ENCODE peak calls at places on chromosomes 11 and 22, in five cellular contexts. One of them, this sample, is unnamed.

GRCh38 chr11:59818572-59818971 is 8.0 kb upstream of the MRPL16 start:
- DNase-seq in K562: no peak
- DNase-seq in HTR-8/SVneo: no peak
- DNase-seq in NAMALWA: peak
- DNase-seq in nephron progenitor cell: no peak
- DNase-seq in this sample: no peak

GRCh38 chr11:28701760-28702449 is 593.7 kb downstream of the METTL15 start:
- DNase-seq in K562: no peak
- DNase-seq in NAMALWA: no peak
- DNase-seq in nephron progenitor cell: no peak
- DNase-seq in HTR-8/SVneo: peak
- DNase-seq in this sample: no peak

GRCh38 chr11:14380947-14381555 is 22.1 kb upstream of the RRAS2 start:
- DNase-seq in NAMALWA: peak
- DNase-seq in nephron progenitor cell: peak
- DNase-seq in HTR-8/SVneo: peak
- DNase-seq in K562: no peak
- DNase-seq in this sample: peak

GRCh38 chr22:37160037-37160436 is 10.3 kb upstream of the IL2RB start:
- DNase-seq in K562: no peak
- DNase-seq in NAMALWA: no peak
- DNase-seq in nephron progenitor cell: no peak
- DNase-seq in HTR-8/SVneo: no peak
- DNase-seq in this sample: no peak

GRCh38 chr22:38304526-38304925 is 12.7 kb downstream of the CSNK1E start:
- DNase-seq in HTR-8/SVneo: no peak
- DNase-seq in nephron progenitor cell: peak
- DNase-seq in K562: no peak
- DNase-seq in NAMALWA: no peak
- DNase-seq in this sample: no peak

GRCh38 chr11:26904114-26904513 is 89.8 kb upstream of the FIBIN start:
- DNase-seq in HTR-8/SVneo: no peak
- DNase-seq in nephron progenitor cell: no peak
- DNase-seq in K562: no peak
- DNase-seq in NAMALWA: no peak
- DNase-seq in this sample: no peak

GRCh38 chr11:120012245-120012644 is 125.7 kb downstream of the TRIM29 start:
- DNase-seq in NAMALWA: no peak
- DNase-seq in K562: no peak
- DNase-seq in HTR-8/SVneo: no peak
- DNase-seq in nephron progenitor cell: no peak
- DNase-seq in this sample: no peak

GRCh38 chr11:17822021-17822781 is 87.6 kb downstream of the KCNC1 start:
- DNase-seq in NAMALWA: no peak
- DNase-seq in nephron progenitor cell: no peak
- DNase-seq in K562: no peak
- DNase-seq in HTR-8/SVneo: no peak
- DNase-seq in this sample: no peak

GRCh38 chr11:78564037-78564888 is 10.4 kb downstream of the NARS2 start:
- DNase-seq in NAMALWA: peak
- DNase-seq in HTR-8/SVneo: no peak
- DNase-seq in K562: peak
- DNase-seq in nephron progenitor cell: peak
- DNase-seq in this sample: peak

GRCh38 chr22:46067159-46068111 is 82.9 kb upstream of the PPARA start:
- DNase-seq in nephron progenitor cell: no peak
- DNase-seq in NAMALWA: no peak
- DNase-seq in HTR-8/SVneo: no peak
- DNase-seq in K562: no peak
- DNase-seq in this sample: no peak

GRCh38 chr11:926341-926916 is 759 bp downstream of the AP2A2 start:
- DNase-seq in NAMALWA: no peak
- DNase-seq in HTR-8/SVneo: peak
- DNase-seq in K562: peak
- DNase-seq in nephron progenitor cell: peak
- DNase-seq in this sample: no peak

GRCh38 chr22:41875531-41876242 is 39.2 kb downstream of the SHISA8 start:
- DNase-seq in nephron progenitor cell: no peak
- DNase-seq in NAMALWA: no peak
- DNase-seq in HTR-8/SVneo: no peak
- DNase-seq in K562: no peak
- DNase-seq in this sample: no peak

This sample was measured in neural crest cell.